ENCODE peak calls at places on chromosomes 1 and 21, in eight cellular contexts. H, I, R, C, P, O, J and E are unnamed samples.

GRCh38 chr1:205272541-205272940 is 44.8 kb downstream of the TMCC2 start:
- DNase-seq in H (no peak), I (no peak), R (peak), C (no peak), P (no peak), O (no peak), J (no peak), E (peak)

GRCh38 chr1:110645172-110645571 is 29.6 kb downstream of the KCNA3 start:
- DNase-seq in H (no peak), I (no peak), R (no peak), C (no peak), P (no peak), O (no peak), J (no peak), E (no peak)

GRCh38 chr1:164051791-164052190 is 507.2 kb upstream of the PBX1 start:
- DNase-seq in H (no peak), I (no peak), R (no peak), C (peak), P (no peak), O (no peak), J (no peak), E (no peak)

GRCh38 chr1:64499966-64500365 is 30.0 kb downstream of the CACHD1 start:
- DNase-seq in H (no peak), I (no peak), R (no peak), C (no peak), P (no peak), O (peak), J (no peak), E (peak)

GRCh38 chr21:23020969-23021368 is 2022.8 kb downstream of the NCAM2 start:
- DNase-seq in H (no peak), I (no peak), R (no peak), C (no peak), P (no peak), O (no peak), J (no peak), E (no peak)

GRCh38 chr1:89587728-89588127 is 45.2 kb upstream of the LRRC8C start:
- DNase-seq in H (no peak), I (no peak), R (no peak), C (no peak), P (no peak), O (no peak), J (no peak), E (no peak)

GRCh38 chr1:10074059-10074854 is 41.5 kb downstream of the UBE4B start:
- DNase-seq in H (peak), I (no peak), R (no peak), C (peak), P (no peak), O (no peak), J (no peak), E (no peak)

GRCh38 chr1:116062201-116062600 is 49.0 kb upstream of the MAB21L3 start:
- DNase-seq in H (no peak), I (no peak), R (no peak), C (no peak), P (no peak), O (no peak), J (no peak), E (no peak)

GRCh38 chr1:201713093-201713810 is 115.7 kb upstream of the IPO9 start:
- DNase-seq in H (peak), I (peak), R (peak), C (peak), P (no peak), O (no peak), J (no peak), E (peak)

GRCh38 chr1:86507935-86508582 is 38.8 kb upstream of the CLCA4 start:
- DNase-seq in H (peak), I (no peak), R (peak), C (peak), P (peak), O (peak), J (no peak), E (peak)

GRCh38 chr1:32426489-32427255 is 32.4 kb upstream of the BSDC1 start:
- DNase-seq in H (no peak), I (no peak), R (peak), C (no peak), P (peak), O (no peak), J (no peak), E (peak)

GRCh38 chr1:151273924-151274466 is 8.1 kb upstream of the ZNF687 start:
- DNase-seq in H (no peak), I (no peak), R (no peak), C (no peak), P (no peak), O (no peak), J (no peak), E (no peak)

GRCh38 chr21:36135391-36136094 is 664 bp downstream of the CBR3 start:
- DNase-seq in H (peak), I (peak), R (peak), C (peak), P (peak), O (peak), J (peak), E (peak)